ENCODE peak calls at places on chromosomes 2 and 18, in eight cellular contexts. S is H1, L is upper lobe of left lung, V is GM12891, Y is Panc1, P is stomach, Q is prostate gland, K is HCT116. I is an unnamed sample.

GRCh38 chr18:70700496-70700895 is 411.7 kb downstream of the SOCS6 start:
- DNase-seq in S (no peak), L (no peak), V (no peak), Y (no peak), P (no peak), Q (no peak), K (no peak), I (no peak)

GRCh38 chr2:38887902-38888554 is 1.6 kb upstream of the ARHGEF33 start:
- DNase-seq in S (no peak), L (no peak), V (no peak), Y (no peak), P (no peak), Q (no peak), K (no peak), I (no peak)

GRCh38 chr2:62263076-62263475 is 67.2 kb downstream of the B3GNT2 start:
- DNase-seq in S (no peak), L (no peak), V (no peak), Y (no peak), P (no peak), Q (no peak), K (no peak), I (no peak)

GRCh38 chr2:217407466-217407865 is 547.6 kb upstream of the TNP1 start:
- DNase-seq in S (no peak), L (no peak), V (no peak), Y (no peak), P (no peak), Q (no peak), K (no peak), I (no peak)

GRCh38 chr18:59787998-59788875 is 91.0 kb upstream of the CCBE1 start:
- DNase-seq in S (no peak), L (no peak), V (no peak), Y (no peak), P (no peak), Q (no peak), K (peak), I (no peak)

GRCh38 chr2:153478289-153479261 is at the start of gene RPRM:
- DNase-seq in S (peak), L (peak), V (peak), Y (no peak), P (peak), Q (peak), K (peak), I (peak)

GRCh38 chr18:59783138-59783537 is 85.9 kb upstream of the CCBE1 start:
- DNase-seq in S (peak), L (no peak), V (peak), Y (peak), P (no peak), Q (no peak), K (peak), I (no peak)

GRCh38 chr2:98761267-98761781 is 30.4 kb upstream of the MGAT4A start:
- DNase-seq in S (no peak), L (peak), V (no peak), Y (no peak), P (no peak), Q (peak), K (no peak), I (no peak)

GRCh38 chr2:237662671-237663093 is 35.3 kb downstream of the LRRFIP1 start:
- DNase-seq in S (peak), L (peak), V (no peak), Y (no peak), P (peak), Q (peak), K (peak), I (peak)

GRCh38 chr2:241049739-241050623 is 51.6 kb downstream of the SNED1 start:
- DNase-seq in S (peak), L (peak), V (no peak), Y (no peak), P (no peak), Q (peak), K (no peak), I (peak)

GRCh38 chr2:165164201-165164600 is 39.6 kb downstream of the SCN3A start:
- DNase-seq in S (no peak), L (no peak), V (no peak), Y (no peak), P (no peak), Q (no peak), K (no peak), I (no peak)

GRCh38 chr2:150095361-150095760 is 392.1 kb downstream of the RND3 start:
- DNase-seq in S (no peak), L (no peak), V (no peak), Y (no peak), P (no peak), Q (no peak), K (no peak), I (no peak)

GRCh38 chr2:69122271-69122670 is 109.3 kb downstream of the ANTXR1 start:
- DNase-seq in S (no peak), L (no peak), V (no peak), Y (no peak), P (no peak), Q (no peak), K (no peak), I (no peak)

GRCh38 chr2:135530313-135531230 is at the start of gene ZRANB3:
- DNase-seq in S (peak), L (no peak), V (peak), Y (peak), P (peak), Q (peak), K (peak), I (peak)

GRCh38 chr2:241099246-241099645 is 2.8 kb downstream of the MTERF4 start:
- DNase-seq in S (no peak), L (no peak), V (no peak), Y (no peak), P (no peak), Q (no peak), K (no peak), I (no peak)

GRCh38 chr2:8927510-8928456 is 75.7 kb downstream of the MBOAT2 start:
- DNase-seq in S (no peak), L (no peak), V (no peak), Y (no peak), P (no peak), Q (no peak), K (no peak), I (no peak)

GRCh38 chr2:225010804-225011203 is 31.5 kb downstream of the DOCK10 start:
- DNase-seq in S (no peak), L (no peak), V (no peak), Y (peak), P (no peak), Q (no peak), K (peak), I (no peak)

GRCh38 chr2:234156326-234156725 is 105.8 kb downstream of the SPP2 start:
- DNase-seq in S (no peak), L (no peak), V (no peak), Y (no peak), P (no peak), Q (no peak), K (no peak), I (no peak)

GRCh38 chr2:173410579-173410978 is 55.9 kb downstream of the CDCA7 start:
- DNase-seq in S (no peak), L (no peak), V (no peak), Y (no peak), P (no peak), Q (no peak), K (no peak), I (no peak)

GRCh38 chr2:64938607-64939285 is 50.5 kb upstream of the SLC1A4 start:
- DNase-seq in S (no peak), L (no peak), V (no peak), Y (no peak), P (no peak), Q (no peak), K (no peak), I (no peak)

GRCh38 chr2:1736997-1737480 is 7.3 kb downstream of the PXDN start:
- DNase-seq in S (no peak), L (no peak), V (no peak), Y (no peak), P (no peak), Q (no peak), K (no peak), I (peak)
- TF ChIP-seq POLR2AphosphoS5 in S (no peak), L (no peak), V (no peak), Y (no peak), P (no peak), Q (no peak), K (no peak), I (peak)

GRCh38 chr2:32450851-32451250 is 94.0 kb downstream of the BIRC6 start:
- DNase-seq in S (no peak), L (no peak), V (no peak), Y (no peak), P (no peak), Q (no peak), K (no peak), I (no peak)
- TF ChIP-seq POLR2AphosphoS5 in S (no peak), L (no peak), V (no peak), Y (no peak), P (no peak), Q (no peak), K (no peak), I (no peak)

GRCh38 chr2:100627653-100628300 is 65.0 kb downstream of the PDCL3 start:
- DNase-seq in S (peak), L (no peak), V (no peak), Y (no peak), P (no peak), Q (no peak), K (no peak), I (no peak)

GRCh38 chr2:100628506-100628905 is 65.7 kb downstream of the PDCL3 start:
- DNase-seq in S (peak), L (peak), V (no peak), Y (no peak), P (no peak), Q (no peak), K (no peak), I (no peak)

GRCh38 chr2:100630473-100630977 is 67.7 kb downstream of the PDCL3 start:
- DNase-seq in S (no peak), L (no peak), V (no peak), Y (no peak), P (no peak), Q (no peak), K (no peak), I (no peak)

GRCh38 chr2:100632021-100632420 is 69.2 kb downstream of the PDCL3 start:
- DNase-seq in S (no peak), L (no peak), V (no peak), Y (no peak), P (no peak), Q (no peak), K (no peak), I (no peak)

GRCh38 chr2:100629309-100629708 is 66.5 kb downstream of the PDCL3 start:
- DNase-seq in S (no peak), L (no peak), V (no peak), Y (no peak), P (no peak), Q (no peak), K (no peak), I (no peak)
- TF ChIP-seq POLR2AphosphoS5 in S (no peak), L (no peak), V (no peak), Y (no peak), P (no peak), Q (no peak), K (no peak), I (no peak)

DNA sequence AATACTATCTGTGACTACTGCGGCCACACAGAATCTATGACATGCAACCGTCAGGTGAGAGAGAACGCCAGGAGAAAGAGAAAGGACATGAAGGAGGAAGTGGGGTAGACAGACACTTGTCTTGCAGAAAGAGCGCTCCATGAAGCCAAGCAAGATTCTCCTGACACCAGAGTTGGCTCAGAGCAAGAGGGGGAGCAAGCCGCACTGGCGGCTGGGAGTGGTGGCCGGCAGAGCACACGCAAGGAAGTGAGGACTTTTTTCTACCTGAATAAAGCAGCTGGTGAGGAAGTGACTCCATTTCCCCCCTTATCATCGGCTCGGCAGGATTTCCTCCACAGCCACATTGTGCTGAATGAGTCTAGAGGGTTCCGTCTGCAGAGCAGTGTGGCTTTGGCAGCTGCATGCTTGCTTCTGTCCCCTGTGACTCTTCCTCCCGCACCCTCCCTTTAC is 181.5 kb downstream of the BCL2 start:
- DNase-seq in S (no peak), L (peak), V (no peak), Y (no peak), P (no peak), Q (no peak), K (no peak), I (no peak)
- TF ChIP-seq POLR2AphosphoS5 in S (no peak), L (peak), V (peak), Y (no peak), P (no peak), Q (no peak), K (no peak), I (no peak)

I was measured in sigmoid colon.